ENCODE peak calls at places on chromosomes 1 and 21, in seven cellular contexts. J, C, E, D, Q, F and T are unnamed samples.
A peak's percentile ranks its signal among the peaks of the same experiment; 100 is the strongest.

GRCh38 chr1:75632350-75632949 is 21.5 kb upstream of the SLC44A5 start:
- DNase-seq in J (peak; percentile 60), C (no peak), E (no peak), D (peak; percentile 16), Q (no peak), F (no peak), T (no peak)

GRCh38 chr1:67211589-67212563 is 45.6 kb downstream of the IL23R start:
- DNase-seq in J (peak; percentile 42), C (no peak), E (no peak), D (no peak), Q (peak; percentile 42), F (peak; percentile 59), T (no peak)

GRCh38 chr1:212555426-212555825 is 53.1 kb upstream of the ATF3 start:
- DNase-seq in J (no peak), C (no peak), E (no peak), D (no peak), Q (no peak), F (no peak), T (no peak)

GRCh38 chr21:43654806-43655489 is 4.3 kb downstream of the HSF2BP start:
- DNase-seq in J (no peak), C (no peak), E (no peak), D (peak; percentile 40), Q (no peak), F (no peak), T (peak; percentile 74)

GRCh38 chr1:9689971-9690381 is 38.4 kb downstream of the PIK3CD start:
- DNase-seq in J (no peak), C (no peak), E (peak; percentile 30), D (no peak), Q (peak; percentile 48), F (peak; percentile 42), T (no peak)

GRCh38 chr1:156146006-156146748 is 7.2 kb upstream of the SEMA4A start:
- DNase-seq in J (peak; percentile 95), C (peak; percentile 93), E (peak; percentile 67), D (peak; percentile 85), Q (peak; percentile 64), F (peak; percentile 73), T (peak; percentile 98)

GRCh38 chr1:246687002-246687401 is 37.2 kb upstream of the SCCPDH start:
- DNase-seq in J (no peak), C (no peak), E (no peak), D (no peak), Q (no peak), F (no peak), T (no peak)

GRCh38 chr1:100459815-100460114 is 78.2 kb upstream of the GPR88 start:
- DNase-seq in J (no peak), C (no peak), E (no peak), D (no peak), Q (no peak), F (no peak), T (no peak)

GRCh38 chr1:10967105-10967504 is 45.3 kb upstream of the TARDBP start:
- DNase-seq in J (no peak), C (no peak), E (no peak), D (no peak), Q (no peak), F (no peak), T (no peak)

GRCh38 chr1:79128726-79129125 is 122.2 kb upstream of the ADGRL4 start:
- DNase-seq in J (peak; percentile 79), C (peak; percentile 24), E (no peak), D (peak; percentile 61), Q (no peak), F (no peak), T (peak; percentile 87)

GRCh38 chr1:24964811-24965570 is 34.9 kb upstream of the RUNX3 start:
- DNase-seq in J (no peak), C (no peak), E (peak; percentile 62), D (no peak), Q (peak; percentile 15), F (no peak), T (no peak)

GRCh38 chr1:56527548-56528302 is 51.6 kb downstream of the PLPP3 start:
- DNase-seq in J (no peak), C (peak; percentile 59), E (no peak), D (no peak), Q (no peak), F (no peak), T (peak; percentile 29)

GRCh38 chr1:19465123-19465522 is 20.2 kb downstream of the CAPZB start:
- DNase-seq in J (peak; percentile 90), C (no peak), E (no peak), D (no peak), Q (no peak), F (no peak), T (peak; percentile 57)

GRCh38 chr1:212271823-212272498 is 13.2 kb upstream of the PPP2R5A start:
- DNase-seq in J (no peak), C (no peak), E (no peak), D (no peak), Q (no peak), F (no peak), T (no peak)

GRCh38 chr1:30313176-30313575 is 410.2 kb downstream of the MATN1 start:
- DNase-seq in J (no peak), C (no peak), E (no peak), D (no peak), Q (no peak), F (peak; percentile 2), T (no peak)

GRCh38 chr1:203557958-203558760 is 64.2 kb downstream of the OPTC start:
- DNase-seq in J (peak; percentile 100), C (peak; percentile 98), E (peak; percentile 48), D (peak; percentile 84), Q (no peak), F (peak; percentile 63), T (peak; percentile 99)

GRCh38 chr1:5637171-5637570 is 355.1 kb downstream of the NPHP4 start:
- DNase-seq in J (no peak), C (no peak), E (peak; percentile 26), D (no peak), Q (peak; percentile 32), F (peak; percentile 51), T (no peak)

GRCh38 chr1:230913496-230913895 is 45.2 kb upstream of the C1orf198 start:
- DNase-seq in J (peak; percentile 68), C (no peak), E (no peak), D (no peak), Q (no peak), F (no peak), T (peak; percentile 46)

GRCh38 chr1:230919201-230919600 is 50.9 kb upstream of the C1orf198 start:
- DNase-seq in J (no peak), C (no peak), E (no peak), D (no peak), Q (no peak), F (no peak), T (no peak)

GRCh38 chr1:230915079-230915478 is 46.8 kb upstream of the C1orf198 start:
- DNase-seq in J (no peak), C (no peak), E (no peak), D (no peak), Q (no peak), F (no peak), T (no peak)

GRCh38 chr1:230917284-230918135 is 49.2 kb upstream of the C1orf198 start:
- DNase-seq in J (peak; percentile 77), C (no peak), E (peak; percentile 92), D (peak; percentile 43), Q (peak; percentile 88), F (peak; percentile 94), T (peak; percentile 34)

DNA sequence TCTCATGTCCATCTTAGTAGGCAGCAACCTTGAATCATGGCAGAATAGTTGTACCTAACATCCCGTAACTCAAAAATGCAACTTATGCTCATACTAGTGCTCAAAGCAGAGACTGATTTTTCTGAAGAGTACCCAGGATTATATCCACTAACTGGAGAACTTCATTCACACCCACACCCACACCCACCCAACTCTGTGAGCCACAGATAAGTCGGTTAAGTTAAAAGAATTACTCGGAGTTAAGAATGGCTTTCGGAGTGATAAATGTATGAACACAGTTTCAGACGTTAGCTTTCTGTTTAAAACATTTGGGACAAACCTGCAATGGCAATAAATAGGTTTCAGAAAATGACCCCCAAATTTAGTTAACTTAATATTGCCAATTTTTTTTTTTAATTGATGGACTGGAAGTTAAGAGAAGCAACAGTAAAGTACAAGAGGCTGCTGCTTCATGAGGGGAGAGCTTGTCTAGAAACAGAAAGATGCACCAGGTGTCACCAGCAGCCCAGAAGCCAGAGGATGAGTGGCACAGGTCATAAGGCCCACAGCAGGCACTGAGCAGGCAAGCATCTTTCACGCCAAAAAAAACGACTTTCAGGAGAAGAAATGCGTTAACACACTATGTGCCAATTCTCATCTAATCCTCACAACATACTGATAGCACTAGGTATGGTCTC is 48.4 kb upstream of the C1orf198 start:
- DNase-seq in J (no peak), C (no peak), E (no peak), D (no peak), Q (no peak), F (no peak), T (no peak)
- TF ChIP-seq CTCF in J (no peak), C (no peak), E (no peak), D (no peak), Q (no peak), F (no peak), T (no peak)

GRCh38 chr1:28927442-28928305 is 13.3 kb downstream of the EPB41 start:
- DNase-seq in J (peak; percentile 87), C (no peak), E (no peak), D (no peak), Q (no peak), F (no peak), T (no peak)
- H3K4me3 ChIP-seq in J (no peak overlapping the region), C (no peak overlapping the region), E (no peak overlapping the region), D (no peak overlapping the region), Q (no peak overlapping the region), F (no peak overlapping the region), T (no peak overlapping the region)

GRCh38 chr21:42641311-42642218 is 11.9 kb upstream of the PDE9A start:
- DNase-seq in J (no peak), C (no peak), E (no peak), D (no peak), Q (no peak), F (no peak), T (no peak)
- TF ChIP-seq CTCF in J (no peak), C (no peak), E (no peak), D (no peak), Q (no peak), F (no peak), T (no peak)

GRCh38 chr1:175390081-175390481 is 197.5 kb upstream of the KIAA0040 start:
- DNase-seq in J (no peak), C (no peak), E (no peak), D (no peak), Q (no peak), F (no peak), T (no peak)
- H3K4me3 ChIP-seq in J (no peak overlapping the region), C (no peak overlapping the region), E (no peak overlapping the region), D (no peak overlapping the region), Q (no peak overlapping the region), F (no peak overlapping the region), T (no peak overlapping the region)

GRCh38 chr1:37509181-37509580 is 5.4 kb downstream of the MEAF6 start:
- DNase-seq in J (no peak), C (no peak), E (no peak), D (peak; percentile 20), Q (no peak), F (no peak), T (peak; percentile 23)
- TF ChIP-seq CTCF in J (peak; percentile 18), C (peak; percentile 29), E (no peak), D (peak; percentile 8), Q (no peak), F (no peak), T (no peak)

GRCh38 chr1:58573705-58574591 is 3.1 kb downstream of the TACSTD2 start:
- DNase-seq in J (no peak), C (no peak), E (no peak), D (no peak), Q (peak; percentile 67), F (no peak), T (no peak)
- H3K4me3 ChIP-seq in J (no peak overlapping the region), C (no peak overlapping the region), E (no peak overlapping the region), D (no peak overlapping the region), Q (no peak overlapping the region), F (no peak overlapping the region), T (no peak overlapping the region)